ENCODE peak calls at places on chromosome 9, in five cellular contexts. A, K, S, Z and V are unnamed samples.

GRCh38 chr9:109536859-109537258 is 38.8 kb upstream of the PTPN3 start:
- DNase-seq in A (no peak), K (no peak), S (no peak), Z (no peak), V (no peak)

GRCh38 chr9:110626109-110626829 is 42.3 kb upstream of the MUSK start:
- DNase-seq in A (no peak), K (no peak), S (no peak), Z (no peak), V (no peak)

GRCh38 chr9:68416891-68417570 is 60.6 kb downstream of the PGM5 start:
- DNase-seq in A (no peak), K (no peak), S (no peak), Z (no peak), V (no peak)

GRCh38 chr9:132849168-132849831 is 28.8 kb downstream of the AK8 start:
- DNase-seq in A (peak; percentile 33), K (no peak), S (peak; percentile 85), Z (no peak), V (no peak)

GRCh38 chr9:135504262-135505229 is 4.1 kb downstream of the MRPS2 start:
- DNase-seq in A (peak; percentile 81), K (peak; percentile 85), S (peak; percentile 63), Z (peak; percentile 51), V (no peak)

GRCh38 chr9:33473216-33473615 is 508 bp downstream of the NOL6 start:
- DNase-seq in A (peak; percentile 60), K (peak; percentile 39), S (peak; percentile 13), Z (no peak), V (no peak)

GRCh38 chr9:134892820-134893420 is 12.3 kb downstream of the FCN2 start:
- DNase-seq in A (peak; percentile 25), K (no peak), S (peak; percentile 4), Z (no peak), V (no peak)

GRCh38 chr9:88746744-88747398 is 211.9 kb downstream of the NXNL2 start:
- DNase-seq in A (no peak), K (peak; percentile 60), S (no peak), Z (no peak), V (no peak)

GRCh38 chr9:129506892-129507291 is 114.0 kb downstream of the C9orf50 start:
- DNase-seq in A (no peak), K (peak; percentile 58), S (no peak), Z (no peak), V (no peak)

GRCh38 chr9:129556576-129557191 is 64.2 kb downstream of the C9orf50 start:
- DNase-seq in A (no peak), K (peak; percentile 65), S (no peak), Z (no peak), V (no peak)

GRCh38 chr9:5582835-5583195 is 46.1 kb upstream of the RIC1 start:
- DNase-seq in A (no peak), K (no peak), S (no peak), Z (no peak), V (no peak)

GRCh38 chr9:99259231-99259918 is 37.3 kb downstream of the SEC61B start:
- DNase-seq in A (peak; percentile 87), K (peak; percentile 92), S (peak; percentile 73), Z (peak; percentile 8), V (no peak)

GRCh38 chr9:71472400-71472799 is 295.9 kb downstream of the CEMIP2 start:
- DNase-seq in A (no peak), K (no peak), S (no peak), Z (no peak), V (no peak)

GRCh38 chr9:130887494-130888144 is 9.0 kb downstream of the QRFP start:
- DNase-seq in A (no peak), K (peak; percentile 62), S (no peak), Z (no peak), V (no peak)

GRCh38 chr9:27379311-27380236 is 82.6 kb upstream of the EQTN start:
- DNase-seq in A (no peak), K (no peak), S (no peak), Z (no peak), V (no peak)

GRCh38 chr9:99605016-99605743 is 216.5 kb upstream of the NR4A3 start:
- DNase-seq in A (no peak), K (no peak), S (no peak), Z (no peak), V (no peak)

GRCh38 chr9:78973906-78974305 is 597.9 kb upstream of the TLE4 start:
- DNase-seq in A (no peak), K (no peak), S (no peak), Z (peak; percentile 54), V (peak; percentile 73)

GRCh38 chr9:134518004-134518606 is 123.5 kb upstream of the COL5A1 start:
- DNase-seq in A (peak; percentile 80), K (peak; percentile 62), S (peak; percentile 22), Z (no peak), V (no peak)

GRCh38 chr9:110048976-110049698 is 158.8 kb downstream of the C9orf152 start:
- DNase-seq in A (peak; percentile 82), K (peak; percentile 70), S (no peak), Z (peak; percentile 45), V (no peak)

GRCh38 chr9:121652037-121652837 is 803 bp downstream of the DAB2IP start:
- DNase-seq in A (peak; percentile 82), K (peak; percentile 83), S (peak; percentile 67), Z (peak; percentile 32), V (no peak)

GRCh38 chr9:21836437-21837161 is 34.2 kb downstream of the MTAP start:
- DNase-seq in A (no peak), K (no peak), S (no peak), Z (peak; percentile 65), V (peak; percentile 90)

GRCh38 chr9:131739988-131740648 is at the start of gene RAPGEF1:
- DNase-seq in A (peak; percentile 95), K (peak; percentile 91), S (peak; percentile 78), Z (peak; percentile 80), V (no peak)

GRCh38 chr9:129639756-129640085 is 2.2 kb downstream of the ASB6 start:
- DNase-seq in A (no peak), K (no peak), S (no peak), Z (no peak), V (no peak)

GRCh38 chr9:78463750-78464149 is 166.8 kb downstream of the PSAT1 start:
- DNase-seq in A (no peak), K (no peak), S (no peak), Z (no peak), V (no peak)

GRCh38 chr9:11962327-11962726 is 730.9 kb upstream of the TYRP1 start:
- DNase-seq in A (no peak), K (no peak), S (no peak), Z (no peak), V (no peak)

GRCh38 chr9:10612649-10613398 is at the start of gene PTPRD:
- DNase-seq in A (peak; percentile 70), K (peak; percentile 73), S (peak; percentile 67), Z (peak; percentile 5), V (no peak)

GRCh38 chr9:134165357-134166315 is 1.3 kb upstream of the RNU6ATAC start:
- DNase-seq in A (peak; percentile 77), K (peak; percentile 86), S (no peak), Z (peak; percentile 19), V (peak; percentile 60)

GRCh38 chr9:108244676-108245075 is 611.1 kb downstream of the ACTL7B start:
- DNase-seq in A (no peak), K (no peak), S (no peak), Z (no peak), V (no peak)

GRCh38 chr9:106697390-106697789 is 165.6 kb upstream of the ZNF462 start:
- DNase-seq in A (no peak), K (no peak), S (no peak), Z (no peak), V (no peak)

GRCh38 chr9:130638278-130639118 is 25.9 kb upstream of the PRDM12 start:
- DNase-seq in A (peak; percentile 62), K (no peak), S (no peak), Z (no peak), V (no peak)

GRCh38 chr9:133353548-133353947 is 2.7 kb downstream of the SURF1 start:
- DNase-seq in A (no peak), K (peak; percentile 33), S (no peak), Z (no peak), V (no peak)

GRCh38 chr9:81397735-81398381 is 291.5 kb downstream of the TLE1 start:
- DNase-seq in A (no peak), K (no peak), S (no peak), Z (no peak), V (no peak)

GRCh38 chr9:113509463-113509862 is 45.9 kb downstream of the RGS3 start:
- DNase-seq in A (no peak), K (no peak), S (no peak), Z (no peak), V (no peak)

GRCh38 chr9:105243935-105244273 is 547 bp upstream of the SLC44A1 start:
- DNase-seq in A (no peak), K (no peak), S (no peak), Z (no peak), V (no peak)

GRCh38 chr9:69811329-69811989 is 9.2 kb upstream of the CFAP95 start:
- DNase-seq in A (no peak), K (no peak), S (no peak), Z (no peak), V (no peak)

GRCh38 chr9:88742483-88742882 is 207.5 kb downstream of the NXNL2 start:
- DNase-seq in A (no peak), K (peak; percentile 32), S (no peak), Z (no peak), V (no peak)

GRCh38 chr9:120289990-120290925 is 289.7 kb downstream of the CDK5RAP2 start:
- DNase-seq in A (no peak), K (no peak), S (no peak), Z (no peak), V (no peak)

GRCh38 chr9:120289091-120289490 is 290.9 kb downstream of the CDK5RAP2 start:
- DNase-seq in A (no peak), K (no peak), S (no peak), Z (no peak), V (no peak)

GRCh38 chr9:120292606-120293005 is 287.4 kb downstream of the CDK5RAP2 start:
- DNase-seq in A (no peak), K (no peak), S (no peak), Z (no peak), V (no peak)

GRCh38 chr9:120291050-120291449 is 288.9 kb downstream of the CDK5RAP2 start:
- DNase-seq in A (no peak), K (no peak), S (no peak), Z (no peak), V (no peak)

GRCh38 chr9:120294003-120294402 is 286.0 kb downstream of the CDK5RAP2 start:
- DNase-seq in A (no peak), K (no peak), S (no peak), Z (no peak), V (no peak)
- H3K4me3 ChIP-seq in A (no peak overlapping the region), K (no peak overlapping the region), S (no peak overlapping the region), Z (no peak overlapping the region), V (no peak overlapping the region)

GRCh38 chr9:137461663-137462395 is 2.7 kb upstream of the NSMF start:
- DNase-seq in A (peak; percentile 86), K (peak; percentile 90), S (peak; percentile 66), Z (no peak), V (no peak)
- H3K4me3 ChIP-seq in A (no peak overlapping the region), K (no peak overlapping the region), S (peak overlapping the region; percentile 32), Z (no peak overlapping the region), V (no peak overlapping the region)

GRCh38 chr9:123267481-123268239 is 726 bp downstream of the STRBP start:
- DNase-seq in A (no peak), K (peak; percentile 81), S (peak; percentile 32), Z (peak; percentile 11), V (no peak)
- H3K4me3 ChIP-seq in A (peak overlapping the region; percentile 97), K (peak overlapping the region; percentile 65), S (peak overlapping the region; percentile 79), Z (peak overlapping the region; percentile 68), V (peak overlapping the region; percentile 49)

GRCh38 chr9:2302606-2303005 is 287.5 kb downstream of the SMARCA2 start:
- DNase-seq in A (no peak), K (no peak), S (no peak), Z (no peak), V (no peak)

GRCh38 chr9:2311920-2312319 is 296.8 kb downstream of the SMARCA2 start:
- DNase-seq in A (no peak), K (no peak), S (no peak), Z (no peak), V (no peak)

GRCh38 chr9:2307480-2307879 is 292.3 kb downstream of the SMARCA2 start:
- DNase-seq in A (no peak), K (no peak), S (no peak), Z (no peak), V (no peak)
- H3K4me3 ChIP-seq in A (no peak overlapping the region), K (no peak overlapping the region), S (no peak overlapping the region), Z (no peak overlapping the region), V (no peak overlapping the region)